ENCODE peak calls at places on chromosomes 2 and 18, in nine cellular contexts. T is stimulated activated CD4-positive, alpha-beta T cell treated with anti-CD3 and anti-CD28 coated beads, Interleukin-12 subunit alpha, Interleukin-12 subunit beta, amount 100 ng/mL, for 48 hours; V is non-pigmented ciliary epithelial cell; A is aorta; P is activated naive CD8-positive, alpha-beta T cell treated with anti-CD3 and anti-CD28 coated beads, Interleukin-2, amount 10 ng/mL, durations not matched to agents 7 days and 5 days; F is stimulated activated CD8-positive, alpha-beta memory T cell treated with anti-CD3 and anti-CD28 coated beads, Interleukin-4, amount 100 ng/mL, for 4 hours; O is IMR-90; S is ELR; D is effector memory CD8-positive, alpha-beta T cell. Q is an unnamed sample.

GRCh38 chr2:234107861-234108260 is 57.4 kb downstream of the SPP2 start:
- DNase-seq in V (no peak), D (no peak), P (no peak), O (no peak), F (no peak), A (no peak), S (no peak), T (no peak), Q (no peak)

GRCh38 chr2:202690321-202690900 is 55.6 kb downstream of the FAM117B start:
- DNase-seq in P (no peak), A (no peak), V (no peak), O (no peak), T (no peak), F (no peak), S (no peak), D (no peak), Q (no peak)

GRCh38 chr18:21293479-21293878 is 51.4 kb downstream of the GREB1L start:
- DNase-seq in O (no peak), F (no peak), S (no peak), V (no peak), P (no peak), A (no peak), T (no peak), D (no peak), Q (no peak)

GRCh38 chr2:190069936-190070696 is 7.6 kb upstream of the MSTN start:
- DNase-seq in V (peak), T (no peak), S (peak), P (no peak), O (peak), F (no peak), A (no peak), D (peak), Q (peak)

GRCh38 chr2:159086874-159087273 is 118.4 kb downstream of the TANC1 start:
- DNase-seq in P (no peak), D (no peak), A (no peak), F (no peak), V (no peak), T (no peak), O (no peak), S (no peak), Q (no peak)

GRCh38 chr2:64203131-64204005 is 59.1 kb upstream of the PELI1 start:
- DNase-seq in D (no peak), V (no peak), S (peak), O (peak), T (no peak), P (no peak), F (no peak), A (no peak), Q (no peak)

GRCh38 chr18:63107171-63107850 is 212.3 kb downstream of the BCL2 start:
- DNase-seq in F (no peak), D (no peak), O (no peak), V (no peak), A (no peak), S (no peak), P (no peak), T (no peak), Q (no peak)

GRCh38 chr18:56096861-56097260 is 508.9 kb upstream of the TCF4 start:
- DNase-seq in F (no peak), P (no peak), V (no peak), T (no peak), O (no peak), A (no peak), D (no peak), S (no peak), Q (no peak)

GRCh38 chr2:102235491-102235890 is 48.7 kb downstream of the IL1RL2 start:
- DNase-seq in A (no peak), T (no peak), F (no peak), P (no peak), S (peak), V (no peak), D (no peak), O (peak), Q (no peak)

GRCh38 chr18:11308499-11308898 is 159.1 kb upstream of the PIEZO2 start:
- DNase-seq in O (peak), S (peak), V (no peak), F (no peak), A (no peak), D (no peak), T (no peak), P (no peak), Q (peak)

GRCh38 chr2:73112913-73113633 is at the start of gene RAB11FIP5:
- DNase-seq in V (no peak), A (peak), D (peak), P (peak), T (peak), O (peak), S (peak), F (peak), Q (peak)

GRCh38 chr2:205747827-205748386 is 65.6 kb downstream of the NRP2 start:
- DNase-seq in F (no peak), P (no peak), T (no peak), O (no peak), A (no peak), S (no peak), D (no peak), V (no peak), Q (no peak)

GRCh38 chr18:70380915-70381896 is 92.4 kb downstream of the SOCS6 start:
- DNase-seq in F (no peak), V (no peak), T (no peak), D (no peak), P (no peak), A (no peak), S (no peak), O (no peak), Q (no peak)

GRCh38 chr2:62919041-62919440 is 131.6 kb upstream of the OTX1 start:
- DNase-seq in P (no peak), S (no peak), V (no peak), T (no peak), F (no peak), D (no peak), A (no peak), O (no peak), Q (no peak)

GRCh38 chr18:47754311-47755101 is 176.0 kb downstream of the SMAD2 start:
- DNase-seq in D (peak), P (peak), V (no peak), S (peak), F (no peak), A (no peak), T (peak), O (no peak), Q (no peak)

GRCh38 chr2:215435261-215435808 is 533 bp downstream of the FN1 start:
- DNase-seq in P (no peak), D (no peak), A (no peak), S (peak), T (no peak), V (no peak), F (no peak), O (no peak), Q (peak)

Q was measured in RCC 7860.